ENCODE peak calls at places on chromosomes 6 and 20, in four cellular contexts. Z, F, E and A are unnamed samples.

GRCh38 chr6:99013145-99013544 is 65.4 kb upstream of the FBXL4 start:
- DNase-seq in Z (peak; percentile 72), E (no peak), F (peak; percentile 81), A (no peak)

GRCh38 chr20:2799688-2800589 is 488 bp downstream of the CPXM1 start:
- DNase-seq in Z (no peak), F (no peak), E (no peak), A (no peak)

GRCh38 chr6:140064371-140064770 is 689.9 kb upstream of the CITED2 start:
- DNase-seq in Z (no peak), E (no peak), F (no peak), A (no peak)

GRCh38 chr6:111551521-111552231 is 54.0 kb downstream of the TRAF3IP2 start:
- DNase-seq in Z (no peak), E (no peak), F (no peak), A (no peak)

GRCh38 chr6:797479-798077 is 104.6 kb upstream of the EXOC2 start:
- DNase-seq in F (peak; percentile 21), Z (peak; percentile 40), E (peak; percentile 14), A (no peak)

GRCh38 chr20:32972181-32973076 is 31.8 kb downstream of the SUN5 start:
- DNase-seq in F (no peak), Z (no peak), E (no peak), A (peak; percentile 94)

GRCh38 chr6:112298021-112298745 is 43.8 kb upstream of the LAMA4 start:
- DNase-seq in F (peak; percentile 69), Z (peak; percentile 48), E (no peak), A (no peak)

GRCh38 chr6:83884523-83884922 is 25.0 kb downstream of the CYB5R4 start:
- DNase-seq in E (peak; percentile 28), Z (peak; percentile 34), F (no peak), A (no peak)

GRCh38 chr6:33570806-33571636 is 9.1 kb downstream of the BAK1 start:
- DNase-seq in Z (peak; percentile 59), F (no peak), E (no peak), A (peak; percentile 86)

GRCh38 chr6:39824030-39824926 is 32.1 kb downstream of the DAAM2 start:
- DNase-seq in Z (no peak), E (no peak), F (no peak), A (no peak)

GRCh38 chr6:142721213-142721920 is 223.6 kb downstream of the HIVEP2 start:
- DNase-seq in F (no peak), E (no peak), Z (no peak), A (no peak)

GRCh38 chr6:28446818-28447511 is 3.7 kb upstream of the ZSCAN23 start:
- DNase-seq in E (no peak), F (no peak), Z (no peak), A (no peak)

GRCh38 chr20:47210470-47210869 is 146.0 kb downstream of the ZMYND8 start:
- DNase-seq in Z (no peak), E (no peak), F (no peak), A (no peak)

GRCh38 chr6:151914475-151914874 is 107.0 kb downstream of the ESR1 start:
- DNase-seq in F (no peak), Z (no peak), E (no peak), A (no peak)

GRCh38 chr20:37347891-37348642 is 2.1 kb downstream of the SRC start:
- DNase-seq in F (no peak), Z (no peak), E (no peak), A (no peak)

GRCh38 chr6:49549691-49550412 is 616 bp upstream of the C6orf141 start:
- DNase-seq in F (no peak), E (no peak), Z (no peak), A (no peak)

GRCh38 chr6:49550413-49551125 is at the start of gene C6orf141:
- DNase-seq in F (no peak), Z (peak; percentile 85), E (no peak), A (no peak)

GRCh38 chr6:49551866-49552129 is 1.3 kb downstream of the C6orf141 start:
- DNase-seq in Z (no peak), E (no peak), F (no peak), A (no peak)

GRCh38 chr6:49552596-49552995 is 2.1 kb downstream of the C6orf141 start:
- DNase-seq in F (no peak), E (no peak), Z (no peak), A (no peak)

DNA sequence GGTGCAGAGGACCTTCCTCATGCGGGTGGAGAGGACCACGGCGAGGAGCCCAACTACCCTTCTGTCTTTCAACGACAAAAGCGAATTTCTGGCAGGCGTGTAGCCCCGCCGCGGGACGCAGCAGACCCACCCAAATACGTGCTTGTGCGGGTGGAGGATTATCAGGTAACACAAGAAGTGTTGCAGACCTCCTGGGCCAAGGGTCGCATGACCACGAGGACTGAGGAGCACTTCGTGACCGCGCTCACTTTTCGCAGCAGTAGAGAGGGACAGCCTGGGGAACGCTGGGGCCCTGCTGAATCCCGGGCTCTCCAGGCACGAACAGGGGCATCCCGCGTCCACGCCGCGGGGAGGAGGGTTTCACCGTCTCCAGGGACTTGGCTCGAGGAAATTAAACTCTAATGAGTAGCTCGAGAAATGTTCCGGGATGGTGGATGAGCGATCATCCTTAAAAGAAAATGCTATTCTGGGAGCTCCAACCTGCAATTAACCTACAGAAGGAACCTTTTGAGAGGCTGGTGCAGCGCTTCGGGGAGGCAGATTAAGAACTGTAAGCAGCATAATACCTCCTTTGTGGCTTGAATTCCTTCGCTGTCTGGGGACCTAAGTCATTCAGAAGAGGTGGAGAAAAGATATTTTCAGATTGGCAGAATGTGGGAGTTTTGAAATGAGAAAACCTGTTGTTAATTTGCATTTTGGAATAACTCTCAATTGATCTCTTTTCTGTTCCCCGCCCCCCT is 828 bp downstream of the C6orf141 start:
- DNase-seq in E (no peak), F (no peak), Z (no peak), A (no peak)
- H3K4me3 ChIP-seq in E (peak overlapping the region; percentile 89), F (peak overlapping the region; percentile 43), Z (peak overlapping the region; percentile 93), A (peak overlapping the region; percentile 50)

DNA sequence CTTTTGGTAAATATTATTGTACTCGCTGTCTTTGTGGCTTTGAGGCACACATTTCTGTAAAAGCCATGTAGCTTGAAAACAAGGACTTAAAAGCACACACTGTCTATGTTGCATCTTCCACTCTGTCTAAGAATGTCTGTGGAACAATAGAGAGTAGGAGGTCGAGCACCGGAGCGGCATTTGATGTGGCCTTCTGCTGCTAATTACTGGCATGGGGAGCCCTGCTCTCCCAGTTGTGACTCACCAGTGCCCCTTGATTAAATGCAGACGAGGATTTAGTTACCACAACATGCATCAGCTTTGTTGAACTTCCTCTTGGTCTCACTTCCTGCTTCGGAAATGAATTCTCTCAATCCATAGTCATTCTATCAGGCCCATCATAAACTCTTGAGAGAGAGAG is 680.7 kb upstream of the SLC35B3 start:
- DNase-seq in E (no peak), Z (no peak), F (peak; percentile 34), A (no peak)
- H3K4me3 ChIP-seq in E (no peak overlapping the region), Z (no peak overlapping the region), F (no peak overlapping the region), A (no peak overlapping the region)

GRCh38 chr6:106184629-106185028 is 98.5 kb downstream of the PRDM1 start:
- DNase-seq in Z (no peak), F (no peak), E (no peak), A (no peak)
- H3K4me3 ChIP-seq in Z (no peak overlapping the region), F (no peak overlapping the region), E (no peak overlapping the region), A (no peak overlapping the region)

GRCh38 chr20:38673731-38674177 is 50.5 kb upstream of the SLC32A1 start:
- DNase-seq in Z (no peak), E (no peak), F (no peak), A (no peak)
- H3K4me3 ChIP-seq in Z (peak overlapping the region; percentile 60), E (peak overlapping the region; percentile 90), F (peak overlapping the region; percentile 66), A (peak overlapping the region; percentile 66)

GRCh38 chr6:138572885-138573284 is 73.6 kb upstream of the NHSL1 start:
- DNase-seq in F (no peak), Z (no peak), E (no peak), A (no peak)
- H3K4me3 ChIP-seq in F (no peak overlapping the region), Z (no peak overlapping the region), E (no peak overlapping the region), A (no peak overlapping the region)

GRCh38 chr6:24778121-24778520 is 3.4 kb downstream of the GMNN start:
- DNase-seq in Z (no peak), E (no peak), F (no peak), A (no peak)
- H3K4me3 ChIP-seq in Z (peak overlapping the region; percentile 7), E (peak overlapping the region; percentile 98), F (no peak overlapping the region), A (no peak overlapping the region)

GRCh38 chr20:31674895-31675827 is 37.4 kb downstream of the COX4I2 start:
- DNase-seq in E (peak; percentile 73), Z (peak; percentile 78), F (no peak), A (peak; percentile 72)

GRCh38 chr20:31673943-31674463 is 36.3 kb downstream of the COX4I2 start:
- DNase-seq in Z (no peak), F (no peak), E (no peak), A (no peak)

GRCh38 chr20:31676534-31677030 is 38.9 kb downstream of the COX4I2 start:
- DNase-seq in Z (no peak), E (no peak), F (no peak), A (no peak)

GRCh38 chr20:31677553-31678260 is 40.0 kb downstream of the COX4I2 start:
- DNase-seq in F (no peak), E (no peak), Z (no peak), A (no peak)

GRCh38 chr20:31675828-31676533 is 38.3 kb downstream of the COX4I2 start:
- DNase-seq in F (no peak), Z (no peak), E (no peak), A (peak; percentile 6)
- H3K4me3 ChIP-seq in F (no peak overlapping the region), Z (no peak overlapping the region), E (peak overlapping the region; percentile 73), A (peak overlapping the region; percentile 66)

GRCh38 chr20:34559311-34560140 is 1.0 kb downstream of the MAP1LC3A start:
- DNase-seq in Z (no peak), F (no peak), E (no peak), A (no peak)
- H3K4me3 ChIP-seq in Z (no peak overlapping the region), F (peak overlapping the region; percentile 67), E (no peak overlapping the region), A (no peak overlapping the region)

GRCh38 chr6:160510976-160511617 is 153.0 kb downstream of the LPA start:
- DNase-seq in E (no peak), Z (no peak), F (no peak), A (no peak)
- H3K4me3 ChIP-seq in E (no peak overlapping the region), Z (no peak overlapping the region), F (no peak overlapping the region), A (no peak overlapping the region)

DNA sequence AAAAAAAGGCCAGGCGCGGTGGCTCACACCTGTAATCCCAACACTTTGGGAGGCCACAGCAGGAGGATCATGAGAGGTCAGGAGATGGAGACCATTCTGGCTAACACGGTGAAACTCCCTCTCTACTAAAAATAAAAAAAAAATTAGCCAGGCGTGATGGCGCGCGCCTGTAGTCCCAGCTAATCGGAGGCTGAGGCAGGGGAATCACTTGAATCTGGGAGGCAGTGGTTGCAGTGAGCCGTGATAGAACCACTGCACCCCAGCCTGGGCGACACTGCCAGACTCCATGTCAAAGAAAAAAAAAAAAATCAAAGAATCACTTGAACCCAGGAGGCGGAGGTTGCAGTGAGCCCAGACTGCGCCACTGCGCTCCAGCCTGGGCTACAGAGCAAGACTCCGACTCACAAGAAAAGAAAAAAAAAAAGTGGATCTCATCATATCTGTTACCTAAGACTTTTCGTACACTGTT is 4.2 kb downstream of the RBM39 start:
- DNase-seq in Z (no peak), F (no peak), E (no peak), A (no peak)
- H3K4me3 ChIP-seq in Z (no peak overlapping the region), F (no peak overlapping the region), E (peak overlapping the region; percentile 36), A (no peak overlapping the region)